ENCODE peak calls at places on chromosomes 16 and 17, in ten cellular contexts. One of them, this sample, is unnamed.
A peak's percentile ranks its signal among the peaks of the same experiment; 100 is the strongest.

GRCh38 chr16:88743693-88744519 is 37.6 kb downstream of the CTU2 start:
- DNase-seq in fibroblast of the conjunctiva: peak; percentile 37
- DNase-seq in Kasumi-1: peak; percentile 31
- DNase-seq in NCI-H774: no peak
- DNase-seq in T47D: peak; percentile 92
- DNase-seq in activated T-cell treated with anti-CD3 and anti-CD28 coated beads for 1 hour: peak; percentile 76
- DNase-seq in fibroblast of the aortic adventitia: peak; percentile 70
- DNase-seq in lower leg skin: peak; percentile 56
- DNase-seq in Peyer's patch: peak; percentile 92
- DNase-seq in heart right ventricle: peak; percentile 87
- DNase-seq in this sample: peak; percentile 99

GRCh38 chr16:22764662-22765302 is 49.2 kb upstream of the HS3ST2 start:
- DNase-seq in fibroblast of the conjunctiva: no peak
- DNase-seq in Kasumi-1: no peak
- DNase-seq in NCI-H774: no peak
- DNase-seq in T47D: no peak
- DNase-seq in activated T-cell treated with anti-CD3 and anti-CD28 coated beads for 1 hour: no peak
- DNase-seq in fibroblast of the aortic adventitia: no peak
- DNase-seq in lower leg skin: no peak
- DNase-seq in Peyer's patch: no peak
- DNase-seq in heart right ventricle: no peak
- DNase-seq in this sample: no peak

GRCh38 chr17:3590231-3590630 is 19.0 kb downstream of the TRPV1 start:
- DNase-seq in fibroblast of the conjunctiva: no peak
- DNase-seq in Kasumi-1: no peak
- DNase-seq in NCI-H774: no peak
- DNase-seq in T47D: no peak
- DNase-seq in activated T-cell treated with anti-CD3 and anti-CD28 coated beads for 1 hour: no peak
- DNase-seq in fibroblast of the aortic adventitia: no peak
- DNase-seq in lower leg skin: no peak
- DNase-seq in Peyer's patch: no peak
- DNase-seq in heart right ventricle: no peak
- DNase-seq in this sample: no peak

GRCh38 chr16:49634235-49635008 is 221.5 kb downstream of the ZNF423 start:
- DNase-seq in fibroblast of the conjunctiva: no peak
- DNase-seq in Kasumi-1: no peak
- DNase-seq in NCI-H774: no peak
- DNase-seq in T47D: no peak
- DNase-seq in activated T-cell treated with anti-CD3 and anti-CD28 coated beads for 1 hour: no peak
- DNase-seq in fibroblast of the aortic adventitia: no peak
- DNase-seq in lower leg skin: no peak
- DNase-seq in Peyer's patch: no peak
- DNase-seq in heart right ventricle: no peak
- DNase-seq in this sample: peak; percentile 6

GRCh38 chr17:9928601-9929341 is 23.7 kb upstream of the RCVRN start:
- DNase-seq in fibroblast of the conjunctiva: peak; percentile 71
- DNase-seq in Kasumi-1: no peak
- DNase-seq in NCI-H774: no peak
- DNase-seq in T47D: no peak
- DNase-seq in activated T-cell treated with anti-CD3 and anti-CD28 coated beads for 1 hour: no peak
- DNase-seq in fibroblast of the aortic adventitia: peak; percentile 37
- DNase-seq in lower leg skin: no peak
- DNase-seq in Peyer's patch: no peak
- DNase-seq in heart right ventricle: no peak
- DNase-seq in this sample: peak; percentile 44

GRCh38 chr17:29168079-29168758 is 12.0 kb downstream of the MYO18A start:
- DNase-seq in fibroblast of the conjunctiva: no peak
- DNase-seq in Kasumi-1: no peak
- DNase-seq in NCI-H774: no peak
- DNase-seq in T47D: no peak
- DNase-seq in activated T-cell treated with anti-CD3 and anti-CD28 coated beads for 1 hour: no peak
- DNase-seq in fibroblast of the aortic adventitia: peak; percentile 33
- DNase-seq in lower leg skin: no peak
- DNase-seq in Peyer's patch: peak; percentile 37
- DNase-seq in heart right ventricle: no peak
- DNase-seq in this sample: no peak

GRCh38 chr17:1720856-1721386 is 3.6 kb upstream of the WDR81 start:
- DNase-seq in fibroblast of the conjunctiva: no peak
- DNase-seq in Kasumi-1: peak; percentile 20
- DNase-seq in NCI-H774: peak; percentile 14
- DNase-seq in T47D: no peak
- DNase-seq in activated T-cell treated with anti-CD3 and anti-CD28 coated beads for 1 hour: peak; percentile 60
- DNase-seq in fibroblast of the aortic adventitia: peak; percentile 67
- DNase-seq in lower leg skin: no peak
- DNase-seq in Peyer's patch: peak; percentile 91
- DNase-seq in heart right ventricle: peak; percentile 55
- DNase-seq in this sample: no peak

GRCh38 chr17:62895650-62896301 is 70.3 kb upstream of the TANC2 start:
- DNase-seq in fibroblast of the conjunctiva: no peak
- DNase-seq in Kasumi-1: peak; percentile 72
- DNase-seq in NCI-H774: no peak
- DNase-seq in T47D: no peak
- DNase-seq in activated T-cell treated with anti-CD3 and anti-CD28 coated beads for 1 hour: no peak
- DNase-seq in fibroblast of the aortic adventitia: no peak
- DNase-seq in lower leg skin: no peak
- DNase-seq in Peyer's patch: no peak
- DNase-seq in heart right ventricle: no peak
- DNase-seq in this sample: no peak

GRCh38 chr17:79671387-79671752 is 59.4 kb upstream of the ENPP7 start:
- DNase-seq in fibroblast of the conjunctiva: no peak
- DNase-seq in Kasumi-1: no peak
- DNase-seq in NCI-H774: no peak
- DNase-seq in T47D: no peak
- DNase-seq in activated T-cell treated with anti-CD3 and anti-CD28 coated beads for 1 hour: no peak
- DNase-seq in fibroblast of the aortic adventitia: no peak
- DNase-seq in lower leg skin: no peak
- DNase-seq in Peyer's patch: no peak
- DNase-seq in heart right ventricle: no peak
- DNase-seq in this sample: no peak

GRCh38 chr17:63448655-63449054 is 2.5 kb upstream of the CYB561 start:
- DNase-seq in fibroblast of the conjunctiva: no peak
- DNase-seq in Kasumi-1: no peak
- DNase-seq in NCI-H774: no peak
- DNase-seq in T47D: no peak
- DNase-seq in activated T-cell treated with anti-CD3 and anti-CD28 coated beads for 1 hour: no peak
- DNase-seq in fibroblast of the aortic adventitia: no peak
- DNase-seq in lower leg skin: no peak
- DNase-seq in Peyer's patch: no peak
- DNase-seq in heart right ventricle: no peak
- DNase-seq in this sample: no peak

GRCh38 chr17:36808181-36808661 is 129.1 kb upstream of the LHX1 start:
- DNase-seq in fibroblast of the conjunctiva: no peak
- DNase-seq in Kasumi-1: no peak
- DNase-seq in NCI-H774: no peak
- DNase-seq in T47D: peak; percentile 44
- DNase-seq in activated T-cell treated with anti-CD3 and anti-CD28 coated beads for 1 hour: no peak
- DNase-seq in fibroblast of the aortic adventitia: no peak
- DNase-seq in lower leg skin: no peak
- DNase-seq in Peyer's patch: no peak
- DNase-seq in heart right ventricle: no peak
- DNase-seq in this sample: no peak

GRCh38 chr17:39062846-39063680 is 88.4 kb downstream of the PLXDC1 start:
- DNase-seq in fibroblast of the conjunctiva: no peak
- DNase-seq in Kasumi-1: no peak
- DNase-seq in NCI-H774: no peak
- DNase-seq in T47D: no peak
- DNase-seq in activated T-cell treated with anti-CD3 and anti-CD28 coated beads for 1 hour: no peak
- DNase-seq in fibroblast of the aortic adventitia: peak; percentile 83
- DNase-seq in lower leg skin: no peak
- DNase-seq in Peyer's patch: no peak
- DNase-seq in heart right ventricle: no peak
- DNase-seq in this sample: no peak

GRCh38 chr17:51372345-51373004 is 112.1 kb downstream of the UTP18 start:
- DNase-seq in fibroblast of the conjunctiva: peak; percentile 1
- DNase-seq in Kasumi-1: peak; percentile 99
- DNase-seq in NCI-H774: peak; percentile 26
- DNase-seq in T47D: peak; percentile 22
- DNase-seq in activated T-cell treated with anti-CD3 and anti-CD28 coated beads for 1 hour: no peak
- DNase-seq in fibroblast of the aortic adventitia: peak; percentile 65
- DNase-seq in lower leg skin: peak; percentile 37
- DNase-seq in Peyer's patch: peak; percentile 55
- DNase-seq in heart right ventricle: no peak
- DNase-seq in this sample: peak; percentile 20

GRCh38 chr16:57590654-57591085 is 37.8 kb upstream of the ADGRG1 start:
- DNase-seq in fibroblast of the conjunctiva: no peak
- DNase-seq in Kasumi-1: no peak
- DNase-seq in NCI-H774: no peak
- DNase-seq in T47D: no peak
- DNase-seq in activated T-cell treated with anti-CD3 and anti-CD28 coated beads for 1 hour: no peak
- DNase-seq in fibroblast of the aortic adventitia: peak; percentile 86
- DNase-seq in lower leg skin: no peak
- DNase-seq in Peyer's patch: no peak
- DNase-seq in heart right ventricle: no peak
- DNase-seq in this sample: no peak